ENCODE peak calls at places on chromosomes 11 and 22, in six cellular contexts. P, U, X, Y, N and H are unnamed samples.

GRCh38 chr22:36194971-36195370 is 6.6 kb downstream of the APOL4 start:
- DNase-seq in Y (no peak), N (peak), U (peak), P (peak), X (peak), H (no peak)

GRCh38 chr11:93169950-93170561 is 27.7 kb downstream of the SLC36A4 start:
- DNase-seq in N (no peak), X (peak), U (peak), Y (no peak), P (no peak), H (no peak)

GRCh38 chr11:130675456-130675855 is 227.0 kb downstream of the ADAMTS15 start:
- DNase-seq in U (no peak), P (peak), N (peak), Y (peak), X (no peak), H (peak)

GRCh38 chr22:42329504-42329903 is 59.1 kb upstream of the TCF20 start:
- DNase-seq in Y (no peak), X (no peak), N (no peak), P (no peak), U (no peak), H (no peak)

GRCh38 chr11:14455648-14456430 is 43.8 kb downstream of the COPB1 start:
- DNase-seq in N (no peak), X (no peak), Y (no peak), U (peak), P (no peak), H (no peak)

GRCh38 chr11:43825217-43825816 is 55.3 kb upstream of the ALKBH3 start:
- DNase-seq in Y (no peak), N (no peak), U (peak), P (peak), X (peak), H (peak)

GRCh38 chr11:92626624-92627023 is 342.8 kb upstream of the MTNR1B start:
- DNase-seq in X (no peak), Y (no peak), P (no peak), U (no peak), N (no peak), H (no peak)

GRCh38 chr11:69914286-69915150 is 95.3 kb upstream of the FGF3 start:
- DNase-seq in X (peak), N (peak), P (peak), U (no peak), Y (no peak), H (no peak)

GRCh38 chr11:128503231-128503991 is 83.9 kb downstream of the ETS1 start:
- DNase-seq in U (peak), P (no peak), N (no peak), X (peak), Y (no peak), H (no peak)

GRCh38 chr22:29478326-29479276 is 1.4 kb upstream of the NEFH start:
- DNase-seq in Y (no peak), P (peak), N (no peak), U (peak), X (no peak), H (no peak)

GRCh38 chr11:33083918-33084317 is 44.5 kb downstream of the TCP11L1 start:
- DNase-seq in U (no peak), P (no peak), N (no peak), X (no peak), Y (no peak), H (no peak)

GRCh38 chr22:19515654-19516377 is 8.4 kb downstream of the CLDN5 start:
- DNase-seq in P (no peak), N (no peak), X (no peak), U (no peak), Y (no peak), H (peak)

GRCh38 chr11:31921066-31921465 is 109.9 kb upstream of the PAX6 start:
- DNase-seq in Y (no peak), P (no peak), N (no peak), U (no peak), X (no peak), H (no peak)

GRCh38 chr11:93895106-93895862 is 44.9 kb upstream of the VSTM5 start:
- DNase-seq in X (peak), U (peak), P (peak), Y (no peak), N (no peak), H (peak)

GRCh38 chr22:21047035-21047661 is 1.4 kb downstream of the LRRC74B start:
- DNase-seq in U (no peak), P (no peak), Y (no peak), X (no peak), N (no peak), H (no peak)

GRCh38 chr11:5123802-5124521 is 14.2 kb downstream of the OR52A5 start:
- DNase-seq in Y (no peak), U (peak), P (peak), N (no peak), X (peak), H (peak)

GRCh38 chr11:86761978-86762377 is 38.4 kb upstream of the PRSS23 start:
- DNase-seq in P (no peak), U (no peak), Y (no peak), N (no peak), X (no peak), H (no peak)

GRCh38 chr22:30396871-30397655 is at the start of gene SEC14L2:
- DNase-seq in U (peak), X (peak), Y (no peak), N (peak), P (peak), H (peak)

GRCh38 chr22:46984751-46985506 is 222.5 kb downstream of the TBC1D22A start:
- DNase-seq in P (no peak), Y (no peak), X (peak), U (no peak), N (no peak), H (no peak)

GRCh38 chr22:24513706-24514240 is 18.6 kb downstream of the UPB1 start:
- DNase-seq in U (no peak), Y (no peak), X (no peak), P (no peak), N (peak), H (no peak)

GRCh38 chr11:10322830-10323792 is 18.2 kb downstream of the ADM start:
- DNase-seq in N (peak), Y (no peak), U (peak), P (peak), X (peak), H (no peak)

GRCh38 chr11:124277207-124277606 is 21.0 kb downstream of the OR8G5 start:
- DNase-seq in U (no peak), Y (no peak), N (no peak), P (no peak), X (no peak), H (no peak)

GRCh38 chr22:42553475-42554361 is at the start of gene SERHL2:
- DNase-seq in Y (peak), P (peak), U (peak), X (peak), N (peak), H (peak)

GRCh38 chr11:31819533-31820437 is 8.7 kb upstream of the PAX6 start:
- DNase-seq in N (no peak), P (no peak), U (no peak), Y (no peak), X (no peak), H (no peak)

GRCh38 chr11:17296852-17297559 is 20.5 kb downstream of the NUCB2 start:
- DNase-seq in U (no peak), P (no peak), X (no peak), N (no peak), Y (no peak), H (no peak)

GRCh38 chr11:127052420-127052819 is 51.9 kb upstream of the KIRREL3 start:
- DNase-seq in Y (no peak), P (no peak), X (no peak), U (no peak), N (no peak), H (no peak)

GRCh38 chr11:119295178-119295577 is 21.8 kb downstream of the MCAM start:
- DNase-seq in Y (no peak), U (no peak), P (no peak), X (peak), N (no peak), H (no peak)

GRCh38 chr11:69529001-69529400 is 47.5 kb downstream of the LINC01488 start:
- DNase-seq in N (peak), Y (no peak), X (no peak), U (no peak), P (no peak), H (no peak)

GRCh38 chr11:69251639-69252493 is 42.1 kb upstream of the MYEOV start:
- DNase-seq in N (no peak), U (no peak), P (no peak), Y (no peak), X (no peak), H (no peak)

GRCh38 chr11:5507586-5508305 is 2.0 kb downstream of the UBQLN3 start:
- DNase-seq in Y (no peak), N (no peak), P (no peak), X (no peak), U (no peak), H (no peak)

GRCh38 chr11:134228625-134229024 is 4.2 kb downstream of the VPS26B start:
- DNase-seq in P (no peak), X (no peak), N (no peak), U (peak), Y (no peak), H (peak)